ENCODE peak calls at places on chromosomes 13 and 19, in ten cellular contexts. One of them, this sample, is unnamed. For H3K36me3, the result is how much of the 10 kb centered on the place peaks cover.

GRCh38 chr13:19179916-19180315 is 1.7 kb downstream of the TUBA3C start:
- DNase-seq in Peyer's patch: no peak
- DNase-seq in stomach: peak
- DNase-seq in A673: no peak
- DNase-seq in adrenal gland: no peak
- DNase-seq in hepatocyte: no peak
- DNase-seq in GM23338: no peak
- DNase-seq in mammary epithelial cell: no peak
- DNase-seq in heart left ventricle: no peak
- DNase-seq in CD8-positive, alpha-beta memory T cell: no peak
- DNase-seq in this sample: no peak

GRCh38 chr19:5717215-5717614 is 2.7 kb downstream of the LONP1 start:
- DNase-seq in adrenal gland: peak
- DNase-seq in GM23338: no peak
- DNase-seq in mammary epithelial cell: no peak
- DNase-seq in hepatocyte: no peak
- DNase-seq in A673: no peak
- DNase-seq in heart left ventricle: no peak
- DNase-seq in CD8-positive, alpha-beta memory T cell: no peak
- DNase-seq in stomach: no peak
- DNase-seq in Peyer's patch: no peak
- DNase-seq in this sample: no peak

GRCh38 chr19:17259118-17259780 is 5.3 kb downstream of the USHBP1 start:
- DNase-seq in mammary epithelial cell: peak
- DNase-seq in hepatocyte: no peak
- DNase-seq in stomach: no peak
- DNase-seq in CD8-positive, alpha-beta memory T cell: no peak
- DNase-seq in A673: no peak
- DNase-seq in adrenal gland: no peak
- DNase-seq in heart left ventricle: no peak
- DNase-seq in Peyer's patch: no peak
- DNase-seq in GM23338: no peak
- DNase-seq in this sample: no peak

GRCh38 chr13:34338102-34338501 is 520.2 kb downstream of the RFC3 start:
- DNase-seq in stomach: no peak
- DNase-seq in A673: no peak
- DNase-seq in adrenal gland: no peak
- DNase-seq in hepatocyte: no peak
- DNase-seq in CD8-positive, alpha-beta memory T cell: no peak
- DNase-seq in GM23338: no peak
- DNase-seq in mammary epithelial cell: no peak
- DNase-seq in Peyer's patch: no peak
- DNase-seq in heart left ventricle: no peak
- DNase-seq in this sample: no peak

GRCh38 chr13:51525567-51526165 is 58.6 kb upstream of the WDFY2 start:
- DNase-seq in GM23338: no peak
- DNase-seq in stomach: no peak
- DNase-seq in heart left ventricle: no peak
- DNase-seq in hepatocyte: no peak
- DNase-seq in A673: peak
- DNase-seq in CD8-positive, alpha-beta memory T cell: no peak
- DNase-seq in adrenal gland: no peak
- DNase-seq in Peyer's patch: no peak
- DNase-seq in mammary epithelial cell: peak
- DNase-seq in this sample: no peak

GRCh38 chr19:42352216-42352892 is 26.9 kb downstream of the MEGF8 start:
- DNase-seq in CD8-positive, alpha-beta memory T cell: no peak
- DNase-seq in GM23338: peak
- DNase-seq in mammary epithelial cell: peak
- DNase-seq in heart left ventricle: no peak
- DNase-seq in hepatocyte: no peak
- DNase-seq in A673: peak
- DNase-seq in adrenal gland: no peak
- DNase-seq in stomach: no peak
- DNase-seq in Peyer's patch: no peak
- DNase-seq in this sample: no peak

GRCh38 chr19:47609885-47610545 is 1.1 kb downstream of the BICRA start:
- DNase-seq in adrenal gland: peak
- DNase-seq in CD8-positive, alpha-beta memory T cell: peak
- DNase-seq in hepatocyte: peak
- DNase-seq in Peyer's patch: peak
- DNase-seq in GM23338: peak
- DNase-seq in stomach: peak
- DNase-seq in A673: peak
- DNase-seq in heart left ventricle: peak
- DNase-seq in mammary epithelial cell: peak
- DNase-seq in this sample: peak

GRCh38 chr13:68176486-68176885 is 946.4 kb upstream of the PCDH9 start:
- DNase-seq in GM23338: no peak
- DNase-seq in A673: no peak
- DNase-seq in hepatocyte: peak
- DNase-seq in CD8-positive, alpha-beta memory T cell: no peak
- DNase-seq in stomach: no peak
- DNase-seq in mammary epithelial cell: peak
- DNase-seq in adrenal gland: peak
- DNase-seq in Peyer's patch: no peak
- DNase-seq in heart left ventricle: no peak
- DNase-seq in this sample: no peak

GRCh38 chr19:58397533-58398037 is 2.1 kb downstream of the RNF225 start:
- DNase-seq in GM23338: no peak
- DNase-seq in hepatocyte: no peak
- DNase-seq in heart left ventricle: no peak
- DNase-seq in A673: no peak
- DNase-seq in mammary epithelial cell: no peak
- DNase-seq in stomach: no peak
- DNase-seq in CD8-positive, alpha-beta memory T cell: no peak
- DNase-seq in adrenal gland: no peak
- DNase-seq in Peyer's patch: no peak
- DNase-seq in this sample: no peak

GRCh38 chr19:44640518-44640917 is 3.2 kb upstream of the PVR start:
- DNase-seq in CD8-positive, alpha-beta memory T cell: no peak
- DNase-seq in stomach: no peak
- DNase-seq in adrenal gland: no peak
- DNase-seq in hepatocyte: no peak
- DNase-seq in A673: no peak
- DNase-seq in mammary epithelial cell: peak
- DNase-seq in GM23338: no peak
- DNase-seq in Peyer's patch: no peak
- DNase-seq in heart left ventricle: no peak
- DNase-seq in this sample: no peak

GRCh38 chr19:21835429-21835809 is 563 bp downstream of the ZNF43 start:
- DNase-seq in GM23338: no peak
- DNase-seq in CD8-positive, alpha-beta memory T cell: no peak
- DNase-seq in mammary epithelial cell: no peak
- DNase-seq in Peyer's patch: no peak
- DNase-seq in A673: no peak
- DNase-seq in stomach: no peak
- DNase-seq in hepatocyte: no peak
- DNase-seq in heart left ventricle: no peak
- DNase-seq in adrenal gland: no peak
- DNase-seq in this sample: no peak

GRCh38 chr13:102773441-102774209 is at the start of gene TEX30:
- DNase-seq in Peyer's patch: peak
- DNase-seq in adrenal gland: peak
- DNase-seq in heart left ventricle: peak
- DNase-seq in CD8-positive, alpha-beta memory T cell: peak
- DNase-seq in A673: peak
- DNase-seq in hepatocyte: peak
- DNase-seq in GM23338: peak
- DNase-seq in stomach: peak
- DNase-seq in mammary epithelial cell: peak
- DNase-seq in this sample: peak

GRCh38 chr19:16373079-16373478 is 48.5 kb downstream of the KLF2 start:
- DNase-seq in hepatocyte: no peak
- DNase-seq in stomach: no peak
- DNase-seq in A673: no peak
- DNase-seq in CD8-positive, alpha-beta memory T cell: no peak
- DNase-seq in mammary epithelial cell: no peak
- DNase-seq in Peyer's patch: no peak
- DNase-seq in adrenal gland: no peak
- DNase-seq in GM23338: no peak
- DNase-seq in heart left ventricle: no peak
- DNase-seq in this sample: no peak

GRCh38 chr13:94612050-94612449 is 10.4 kb downstream of the GPR180 start:
- DNase-seq in adrenal gland: no peak
- DNase-seq in stomach: no peak
- DNase-seq in GM23338: no peak
- DNase-seq in heart left ventricle: no peak
- DNase-seq in mammary epithelial cell: no peak
- DNase-seq in A673: no peak
- DNase-seq in hepatocyte: no peak
- DNase-seq in CD8-positive, alpha-beta memory T cell: no peak
- DNase-seq in Peyer's patch: no peak
- DNase-seq in this sample: no peak

GRCh38 chr13:75740008-75740407 is 103.9 kb downstream of the LMO7 start:
- DNase-seq in A673: no peak
- DNase-seq in CD8-positive, alpha-beta memory T cell: no peak
- DNase-seq in GM23338: no peak
- DNase-seq in Peyer's patch: no peak
- DNase-seq in adrenal gland: no peak
- DNase-seq in heart left ventricle: no peak
- DNase-seq in hepatocyte: no peak
- DNase-seq in mammary epithelial cell: no peak
- DNase-seq in stomach: no peak
- DNase-seq in this sample: no peak

GRCh38 chr19:10796653-10797052 is 39.4 kb downstream of the TMED1 start:
- DNase-seq in heart left ventricle: no peak
- DNase-seq in CD8-positive, alpha-beta memory T cell: no peak
- DNase-seq in A673: no peak
- DNase-seq in stomach: no peak
- DNase-seq in mammary epithelial cell: no peak
- DNase-seq in GM23338: peak
- DNase-seq in hepatocyte: no peak
- DNase-seq in Peyer's patch: no peak
- DNase-seq in adrenal gland: no peak
- DNase-seq in this sample: no peak
- H3K27ac ChIP-seq in heart left ventricle: no peak
- H3K27ac ChIP-seq in CD8-positive, alpha-beta memory T cell: peak
- H3K27ac ChIP-seq in A673: no peak
- H3K27ac ChIP-seq in stomach: no peak
- H3K27ac ChIP-seq in mammary epithelial cell: no peak
- H3K27ac ChIP-seq in GM23338: peak
- H3K27ac ChIP-seq in hepatocyte: no peak
- H3K27ac ChIP-seq in Peyer's patch: no peak
- H3K27ac ChIP-seq in adrenal gland: no peak
- H3K27ac ChIP-seq in this sample: peak

DNA sequence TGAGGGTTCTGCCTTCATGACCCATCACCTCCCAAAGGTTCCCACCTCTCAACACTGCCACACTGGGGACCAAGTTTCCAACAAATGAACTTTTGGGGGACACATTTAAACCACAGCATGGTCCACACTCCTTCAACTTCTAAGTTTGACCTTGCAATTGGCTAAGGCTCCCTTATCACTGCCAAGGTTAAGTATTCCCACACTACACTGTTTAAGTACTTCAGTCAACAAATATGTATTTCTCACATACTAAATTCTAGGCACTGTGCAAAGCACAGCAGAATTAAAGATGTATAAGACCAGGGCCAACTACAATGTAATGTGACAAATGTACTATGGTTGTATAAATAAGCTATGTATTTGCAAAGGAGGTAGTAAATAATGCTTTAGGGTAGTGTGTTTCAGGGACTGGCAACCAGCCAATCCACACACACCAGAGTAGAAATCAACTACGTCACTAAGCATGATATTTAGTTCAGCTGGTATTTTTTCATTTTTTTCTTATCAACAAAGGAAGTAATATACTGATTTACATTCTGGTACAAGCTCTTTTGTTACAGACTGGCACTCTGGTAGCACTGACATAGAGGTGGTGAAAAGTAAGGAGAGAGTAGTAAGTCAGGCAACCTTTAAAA is 12.2 kb downstream of the NUFIP1 start:
- DNase-seq in stomach: peak
- DNase-seq in CD8-positive, alpha-beta memory T cell: no peak
- DNase-seq in heart left ventricle: no peak
- DNase-seq in A673: no peak
- DNase-seq in hepatocyte: no peak
- DNase-seq in GM23338: no peak
- DNase-seq in adrenal gland: no peak
- DNase-seq in Peyer's patch: no peak
- DNase-seq in mammary epithelial cell: no peak
- DNase-seq in this sample: no peak
- H3K36me3 ChIP-seq in stomach: half or more
- H3K36me3 ChIP-seq in CD8-positive, alpha-beta memory T cell: under half
- H3K36me3 ChIP-seq in heart left ventricle: under half
- H3K36me3 ChIP-seq in A673: under half
- H3K36me3 ChIP-seq in hepatocyte: under half
- H3K36me3 ChIP-seq in GM23338: under half
- H3K36me3 ChIP-seq in adrenal gland: under half
- H3K36me3 ChIP-seq in Peyer's patch: under half
- H3K36me3 ChIP-seq in mammary epithelial cell: under half
- H3K36me3 ChIP-seq in this sample: under half

GRCh38 chr13:100088282-100088647 is 628 bp upstream of the PCCA start:
- DNase-seq in Peyer's patch: no peak
- DNase-seq in GM23338: no peak
- DNase-seq in hepatocyte: no peak
- DNase-seq in A673: no peak
- DNase-seq in adrenal gland: no peak
- DNase-seq in heart left ventricle: no peak
- DNase-seq in CD8-positive, alpha-beta memory T cell: no peak
- DNase-seq in mammary epithelial cell: no peak
- DNase-seq in stomach: no peak
- DNase-seq in this sample: no peak
- H3K27ac ChIP-seq in Peyer's patch: peak
- H3K27ac ChIP-seq in GM23338: no peak
- H3K27ac ChIP-seq in hepatocyte: peak
- H3K27ac ChIP-seq in A673: peak
- H3K27ac ChIP-seq in adrenal gland: peak
- H3K27ac ChIP-seq in heart left ventricle: peak
- H3K27ac ChIP-seq in CD8-positive, alpha-beta memory T cell: no peak
- H3K27ac ChIP-seq in mammary epithelial cell: peak
- H3K27ac ChIP-seq in stomach: peak
- H3K27ac ChIP-seq in this sample: no peak

GRCh38 chr19:33100894-33101644 is 20.1 kb downstream of the GPATCH1 start:
- DNase-seq in heart left ventricle: no peak
- DNase-seq in GM23338: no peak
- DNase-seq in CD8-positive, alpha-beta memory T cell: no peak
- DNase-seq in stomach: peak
- DNase-seq in mammary epithelial cell: no peak
- DNase-seq in hepatocyte: peak
- DNase-seq in adrenal gland: no peak
- DNase-seq in A673: no peak
- DNase-seq in Peyer's patch: peak
- DNase-seq in this sample: no peak
- H3K36me3 ChIP-seq in heart left ventricle: under half
- H3K36me3 ChIP-seq in GM23338: under half
- H3K36me3 ChIP-seq in CD8-positive, alpha-beta memory T cell: under half
- H3K36me3 ChIP-seq in stomach: half or more
- H3K36me3 ChIP-seq in mammary epithelial cell: under half
- H3K36me3 ChIP-seq in hepatocyte: under half
- H3K36me3 ChIP-seq in adrenal gland: half or more
- H3K36me3 ChIP-seq in A673: under half
- H3K36me3 ChIP-seq in Peyer's patch: under half
- H3K36me3 ChIP-seq in this sample: half or more

GRCh38 chr13:43269037-43269476 is 245.7 kb downstream of the DNAJC15 start:
- DNase-seq in stomach: peak
- DNase-seq in heart left ventricle: no peak
- DNase-seq in A673: no peak
- DNase-seq in adrenal gland: peak
- DNase-seq in GM23338: no peak
- DNase-seq in hepatocyte: peak
- DNase-seq in Peyer's patch: no peak
- DNase-seq in mammary epithelial cell: peak
- DNase-seq in CD8-positive, alpha-beta memory T cell: no peak
- DNase-seq in this sample: no peak
- H3K27ac ChIP-seq in stomach: peak
- H3K27ac ChIP-seq in heart left ventricle: peak
- H3K27ac ChIP-seq in A673: no peak
- H3K27ac ChIP-seq in adrenal gland: no peak
- H3K27ac ChIP-seq in GM23338: no peak
- H3K27ac ChIP-seq in hepatocyte: peak
- H3K27ac ChIP-seq in Peyer's patch: peak
- H3K27ac ChIP-seq in mammary epithelial cell: peak
- H3K27ac ChIP-seq in CD8-positive, alpha-beta memory T cell: no peak
- H3K27ac ChIP-seq in this sample: no peak

GRCh38 chr13:28283600-28283999 is 145.3 kb downstream of the PAN3 start:
- DNase-seq in mammary epithelial cell: no peak
- DNase-seq in CD8-positive, alpha-beta memory T cell: no peak
- DNase-seq in A673: no peak
- DNase-seq in GM23338: no peak
- DNase-seq in stomach: no peak
- DNase-seq in hepatocyte: no peak
- DNase-seq in adrenal gland: no peak
- DNase-seq in heart left ventricle: no peak
- DNase-seq in Peyer's patch: no peak
- DNase-seq in this sample: no peak
- H3K36me3 ChIP-seq in mammary epithelial cell: under half
- H3K36me3 ChIP-seq in CD8-positive, alpha-beta memory T cell: under half
- H3K36me3 ChIP-seq in A673: under half
- H3K36me3 ChIP-seq in GM23338: under half
- H3K36me3 ChIP-seq in stomach: half or more
- H3K36me3 ChIP-seq in hepatocyte: under half
- H3K36me3 ChIP-seq in adrenal gland: under half
- H3K36me3 ChIP-seq in heart left ventricle: under half
- H3K36me3 ChIP-seq in Peyer's patch: under half
- H3K36me3 ChIP-seq in this sample: half or more